ENCODE peak calls at places on chromosome X, in four cellular contexts. B is ascending aorta, C is GM04503, X is GM20000. S is an unnamed sample.

GRCh38 chrX:70421618-70422017 is 1.5 kb upstream of the GDPD2 start:
- DNase-seq in B (no peak), C (no peak), X (no peak), S (no peak)

GRCh38 chrX:68492583-68492982 is 6.3 kb upstream of the YIPF6 start:
- DNase-seq in B (no peak), C (no peak), X (no peak), S (no peak)

GRCh38 chrX:41600266-41600665 is 88.5 kb upstream of the GPR34 start:
- DNase-seq in B (no peak), C (peak; percentile 51), X (no peak), S (no peak)

GRCh38 chrX:10636337-10636736 is 16.0 kb upstream of the MID1 start:
- DNase-seq in B (no peak), C (no peak), X (no peak), S (peak; percentile 29)

GRCh38 chrX:40513012-40513411 is 67.8 kb upstream of the ATP6AP2 start:
- DNase-seq in B (no peak), C (no peak), X (no peak), S (no peak)

GRCh38 chrX:10190367-10190766 is 33.6 kb downstream of the CLCN4 start:
- DNase-seq in B (peak; percentile 77), C (no peak), X (peak; percentile 18), S (peak; percentile 60)

GRCh38 chrX:47579537-47579936 is 2.7 kb upstream of the TIMP1 start:
- DNase-seq in B (no peak), C (no peak), X (peak; percentile 52), S (no peak)

GRCh38 chrX:21798677-21799219 is 40.7 kb upstream of the MBTPS2 start:
- DNase-seq in B (no peak), C (no peak), X (no peak), S (peak; percentile 28)

GRCh38 chrX:23694606-23695005 is 27.3 kb downstream of the PRDX4 start:
- DNase-seq in B (no peak), C (no peak), X (peak; percentile 34), S (peak; percentile 3)

GRCh38 chrX:56795309-56795868 is 66.3 kb downstream of the NBDY start:
- DNase-seq in B (no peak), C (no peak), X (no peak), S (no peak)

S was measured in DMS153.